ENCODE peak calls at places on chromosomes 3 and 15, in four cellular contexts. U, N, X and W are unnamed samples.

GRCh38 chr3:50256978-50257890 is 11.7 kb upstream of the SEMA3B start:
- DNase-seq in U (peak; percentile 82), N (no peak), X (no peak), W (peak; percentile 51)

GRCh38 chr3:10263549-10264363 is 15.5 kb downstream of the TATDN2 start:
- DNase-seq in U (peak; percentile 79), N (no peak), X (peak; percentile 82), W (peak; percentile 67)

GRCh38 chr3:117549716-117550115 is 840.1 kb downstream of the TUSC7 start:
- DNase-seq in U (no peak), N (no peak), X (no peak), W (no peak)

GRCh38 chr3:47617061-47618010 is 38.7 kb upstream of the CSPG5 start:
- DNase-seq in U (no peak), N (peak; percentile 6), X (no peak), W (no peak)

GRCh38 chr15:91891788-91892187 is 38.3 kb downstream of the SLCO3A1 start:
- DNase-seq in U (no peak), N (no peak), X (no peak), W (no peak)

GRCh38 chr15:64842986-64843561 is 1.4 kb downstream of the PLEKHO2 start:
- DNase-seq in U (no peak), N (no peak), X (peak; percentile 60), W (no peak)

GRCh38 chr3:50435382-50435781 is 68.1 kb downstream of the CACNA2D2 start:
- DNase-seq in U (no peak), N (no peak), X (peak; percentile 19), W (no peak)

GRCh38 chr3:50273689-50274065 is 4.7 kb downstream of the SEMA3B start:
- DNase-seq in U (no peak), N (no peak), X (no peak), W (no peak)

GRCh38 chr3:31448035-31448881 is 84.5 kb upstream of the STT3B start:
- DNase-seq in U (peak; percentile 63), N (peak; percentile 53), X (peak; percentile 15), W (peak; percentile 22)

GRCh38 chr15:82044373-82045178 is 1.2 kb downstream of the MEX3B start:
- DNase-seq in U (peak; percentile 71), N (no peak), X (no peak), W (peak; percentile 28)

GRCh38 chr3:186786810-186787375 is 3.5 kb downstream of the EIF4A2 start:
- DNase-seq in U (no peak), N (no peak), X (no peak), W (no peak)

GRCh38 chr3:168248383-168249047 is 152.8 kb upstream of the GOLIM4 start:
- DNase-seq in U (peak; percentile 51), N (no peak), X (no peak), W (peak; percentile 48)

GRCh38 chr3:107985496-107985895 is 105.3 kb downstream of the CD47 start:
- DNase-seq in U (no peak), N (no peak), X (no peak), W (no peak)

GRCh38 chr15:97443101-97443500 is 517.4 kb upstream of the ARRDC4 start:
- DNase-seq in U (no peak), N (no peak), X (no peak), W (no peak)

GRCh38 chr3:188170461-188171459 is 16.8 kb downstream of the LPP start:
- DNase-seq in U (no peak), N (peak; percentile 98), X (no peak), W (no peak)
- TF ChIP-seq ELF4 in U (no peak), N (no peak), X (no peak), W (no peak)

GRCh38 chr3:27943106-27943505 is 221.0 kb upstream of the EOMES start:
- DNase-seq in U (peak; percentile 56), N (peak; percentile 16), X (no peak), W (peak; percentile 40)
- TF ChIP-seq ELF4 in U (no peak), N (no peak), X (no peak), W (no peak)

DNA sequence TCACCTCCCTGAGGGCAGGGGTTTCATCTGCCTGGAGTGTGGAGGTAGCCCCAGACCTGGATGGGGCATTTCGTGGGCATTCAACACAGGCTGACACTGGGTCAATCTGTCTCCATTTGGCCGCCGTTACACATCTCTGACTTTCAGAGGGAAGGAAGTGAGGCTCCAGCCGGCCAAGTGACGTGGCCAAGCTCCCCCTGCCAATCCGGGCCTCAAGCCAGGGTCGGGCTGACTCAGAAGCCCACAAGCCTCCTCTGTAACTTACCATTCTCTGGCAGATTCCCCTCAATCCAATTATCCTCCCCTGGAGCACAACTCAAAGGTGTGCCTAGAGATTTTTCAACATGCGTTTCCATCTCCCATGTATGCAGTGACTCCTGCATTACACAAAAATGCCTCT is 227.6 kb downstream of the KLF13 start:
- DNase-seq in U (no peak), N (no peak), X (no peak), W (no peak)
- TF ChIP-seq ELF4 in U (no peak), N (no peak), X (no peak), W (no peak)

DNA sequence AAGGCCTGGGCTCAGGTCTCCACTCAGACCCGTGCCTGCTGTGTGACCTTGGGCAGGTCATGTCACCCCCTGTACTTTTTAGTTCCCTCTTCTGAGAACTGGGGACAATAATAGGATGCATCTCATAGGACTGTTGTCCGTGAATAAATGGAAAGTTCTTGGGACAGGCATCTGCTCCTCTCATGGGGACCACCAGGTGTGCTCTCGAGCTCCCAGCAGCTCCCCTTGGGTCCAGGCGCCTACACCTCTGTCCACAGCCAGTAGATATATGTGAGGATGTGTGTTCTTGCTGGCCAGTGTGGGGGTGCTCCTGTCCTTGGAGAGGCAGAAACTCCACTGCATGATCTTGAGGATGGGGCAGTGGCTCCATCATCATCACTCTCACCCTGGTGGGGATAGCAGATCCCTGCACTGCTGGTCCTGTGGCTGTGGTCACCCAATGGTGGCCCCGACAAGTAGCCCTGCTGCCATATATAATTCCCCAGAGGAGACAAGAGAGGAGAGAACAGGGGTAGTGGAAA is 257.6 kb upstream of the TLE3 start:
- DNase-seq in U (no peak), N (no peak), X (peak; percentile 30), W (peak; percentile 40)
- TF ChIP-seq ELF4 in U (no peak), N (no peak), X (no peak), W (no peak)

DNA sequence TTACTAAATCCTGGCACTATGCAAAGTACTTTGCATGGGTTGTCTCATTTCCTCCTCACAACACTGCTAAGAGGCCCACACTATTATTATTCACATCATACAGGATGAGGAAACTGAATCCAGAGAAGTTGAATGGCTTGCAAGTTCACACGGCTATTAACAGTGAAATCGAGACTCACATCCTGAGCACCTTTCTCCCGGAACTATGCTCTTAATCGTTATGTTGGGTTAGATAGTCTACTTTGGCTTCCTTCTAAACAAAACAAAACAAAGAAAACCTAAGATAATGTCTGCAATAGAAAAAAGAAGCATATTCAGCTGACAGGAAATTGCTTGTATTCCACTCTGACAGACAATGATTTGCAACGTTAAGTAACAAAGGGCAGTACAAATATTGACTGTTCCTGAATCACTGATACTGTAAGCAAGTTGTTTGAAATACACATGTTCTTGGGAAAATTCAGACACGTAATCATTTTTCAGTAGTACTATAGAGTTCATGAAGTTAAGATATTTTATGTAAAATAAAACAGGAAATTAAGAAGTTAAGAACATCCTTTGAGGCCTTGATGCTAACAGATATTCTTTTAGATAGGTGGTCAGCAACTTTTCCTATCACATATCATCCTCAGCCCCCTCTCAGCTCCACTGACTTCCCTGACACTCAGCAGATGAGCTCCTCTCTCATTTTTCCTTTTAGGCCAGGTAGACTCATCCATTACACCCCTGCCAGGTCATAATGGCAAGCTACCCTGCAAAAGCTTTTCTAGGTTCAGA is 40.7 kb downstream of the C2CD4B start:
- DNase-seq in U (no peak), N (peak; percentile 49), X (no peak), W (no peak)
- TF ChIP-seq ELF4 in U (no peak), N (no peak), X (no peak), W (no peak)

DNA sequence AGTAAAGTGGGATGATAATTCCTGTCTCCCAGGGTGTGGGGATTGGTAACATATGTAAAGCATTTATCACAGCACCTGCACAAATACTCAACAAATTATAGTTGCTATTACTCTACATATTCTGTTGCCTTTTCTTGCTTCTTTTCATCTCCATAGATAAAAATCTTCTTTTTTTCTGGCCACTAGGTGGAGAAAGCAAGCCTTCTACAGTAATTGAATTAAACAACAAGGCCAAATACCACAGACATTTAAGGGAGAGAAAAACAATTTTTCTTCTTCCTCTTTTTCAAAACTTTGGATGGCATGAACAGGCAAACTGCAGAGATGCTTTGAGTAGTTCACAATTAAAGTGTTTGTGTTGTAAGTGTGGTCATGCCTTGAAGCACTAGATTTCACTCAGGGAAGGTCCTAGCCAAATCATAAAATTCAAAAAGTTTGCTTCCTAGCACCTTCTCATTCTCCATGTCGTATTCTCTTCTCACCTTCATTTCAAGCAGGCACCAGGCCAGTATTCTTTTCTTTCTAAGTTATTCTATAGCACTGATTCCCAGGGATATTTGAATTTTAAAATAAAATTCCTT is 493.4 kb upstream of the TGFBR2 start:
- DNase-seq in U (no peak), N (peak; percentile 58), X (no peak), W (no peak)
- TF ChIP-seq ELF4 in U (no peak), N (no peak), X (no peak), W (no peak)

GRCh38 chr3:161305095-161305991 is 66.0 kb downstream of the SPTSSB start:
- DNase-seq in U (no peak), N (no peak), X (peak; percentile 17), W (peak; percentile 27)
- TF ChIP-seq ELF4 in U (no peak), N (no peak), X (no peak), W (no peak)

GRCh38 chr3:42668793-42669217 is 15.3 kb downstream of the ZBTB47 start:
- DNase-seq in U (no peak), N (no peak), X (peak; percentile 7), W (no peak)

GRCh38 chr3:42666577-42666998 is 13.1 kb downstream of the ZBTB47 start:
- DNase-seq in U (no peak), N (no peak), X (no peak), W (no peak)

GRCh38 chr3:42668403-42668740 is 14.9 kb downstream of the ZBTB47 start:
- DNase-seq in U (no peak), N (no peak), X (peak; percentile 6), W (no peak)

GRCh38 chr3:42667096-42667522 is 13.6 kb downstream of the ZBTB47 start:
- DNase-seq in U (no peak), N (no peak), X (no peak), W (no peak)

DNA sequence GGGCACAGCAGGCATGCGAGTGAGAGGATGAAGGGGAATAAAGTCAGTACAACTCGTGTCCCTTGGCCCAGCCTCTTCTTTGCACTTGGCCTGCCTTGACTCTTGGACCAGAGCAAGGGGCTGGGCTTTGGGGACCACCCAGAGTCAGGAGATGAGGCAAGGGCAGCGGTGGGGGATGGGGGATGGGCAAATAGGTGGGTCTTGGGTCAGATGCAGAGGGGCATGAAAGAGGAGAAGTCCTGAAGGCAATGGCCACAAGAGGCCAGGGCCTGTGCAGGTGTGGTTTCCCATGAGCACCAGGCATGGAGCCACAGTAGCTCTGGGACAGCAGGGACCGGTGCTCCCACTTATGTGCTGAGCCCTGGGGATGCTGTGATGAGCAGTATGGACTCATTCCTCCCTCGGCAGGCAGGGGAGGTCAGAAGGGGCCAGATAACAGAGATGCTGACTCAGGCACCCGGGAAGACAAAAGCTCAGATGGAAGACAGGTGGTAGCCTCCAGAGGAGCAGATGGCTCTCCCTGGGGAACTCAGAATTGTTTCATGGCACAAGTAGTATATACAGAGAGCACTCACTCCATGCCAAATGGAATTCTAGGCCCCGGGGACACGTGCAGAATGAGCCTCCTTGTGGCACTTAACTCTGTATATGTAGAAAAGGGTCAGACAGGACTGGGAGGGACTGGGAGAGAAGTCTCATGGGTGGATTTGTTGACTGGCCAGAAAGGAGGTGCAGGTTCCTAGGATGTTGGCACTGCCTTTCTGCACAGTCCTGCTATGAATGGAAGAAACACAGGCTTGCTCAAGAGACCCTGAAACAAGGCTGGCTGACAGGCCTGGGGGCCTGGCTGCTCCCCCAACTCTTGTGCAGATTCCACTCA is 14.3 kb downstream of the ZBTB47 start:
- DNase-seq in U (no peak), N (no peak), X (peak; percentile 50), W (no peak)
- TF ChIP-seq ELF4 in U (no peak), N (no peak), X (no peak), W (no peak)